ENCODE peak calls at places on chromosomes 7 and 10, in seven cellular contexts. E, M, W, X, U, H and C are unnamed samples.
A peak's percentile ranks its signal among the peaks of the same experiment; 100 is the strongest.

GRCh38 chr7:69728299-69728698 is 130.0 kb downstream of the AUTS2 start:
- DNase-seq in E (no peak), M (peak; percentile 38), W (peak; percentile 77), X (no peak), U (no peak), H (peak; percentile 15), C (no peak)

GRCh38 chr10:131159771-131160170 is 151.8 kb downstream of the TCERG1L start:
- DNase-seq in E (no peak), M (no peak), W (no peak), X (no peak), U (no peak), H (no peak), C (no peak)

GRCh38 chr10:71729023-71729649 is 9.6 kb upstream of the C10orf105 start:
- DNase-seq in E (no peak), M (no peak), W (no peak), X (no peak), U (no peak), H (no peak), C (no peak)

GRCh38 chr7:347644-348479 is 57.9 kb downstream of the FOXL3 start:
- DNase-seq in E (no peak), M (no peak), W (no peak), X (no peak), U (no peak), H (no peak), C (no peak)

GRCh38 chr7:14228341-14228740 is 238.9 kb upstream of the ETV1 start:
- DNase-seq in E (no peak), M (no peak), W (no peak), X (no peak), U (no peak), H (no peak), C (no peak)

GRCh38 chr10:14374745-14375445 is 44.2 kb upstream of the FRMD4A start:
- DNase-seq in E (no peak), M (no peak), W (peak; percentile 84), X (peak; percentile 54), U (no peak), H (no peak), C (no peak)

GRCh38 chr7:22601028-22601795 is 101.2 kb upstream of the STEAP1B start:
- DNase-seq in E (no peak), M (no peak), W (no peak), X (no peak), U (no peak), H (peak; percentile 62), C (no peak)

GRCh38 chr7:45687185-45687560 is 113.0 kb downstream of the ADCY1 start:
- DNase-seq in E (no peak), M (no peak), W (no peak), X (no peak), U (no peak), H (no peak), C (no peak)

GRCh38 chr7:99102809-99103690 is 40.9 kb downstream of the SMURF1 start:
- DNase-seq in E (no peak), M (no peak), W (peak; percentile 80), X (no peak), U (peak; percentile 69), H (peak; percentile 88), C (no peak)

GRCh38 chr10:22437620-22438588 is 92.6 kb downstream of the SPAG6 start:
- DNase-seq in E (no peak), M (no peak), W (peak; percentile 36), X (no peak), U (no peak), H (no peak), C (no peak)

GRCh38 chr7:21141476-21141875 is 286.4 kb upstream of the SP4 start:
- DNase-seq in E (no peak), M (no peak), W (no peak), X (no peak), U (no peak), H (no peak), C (no peak)

GRCh38 chr7:6375346-6376101 is 72.2 kb downstream of the DAGLB start:
- DNase-seq in E (no peak), M (no peak), W (peak; percentile 45), X (no peak), U (peak; percentile 22), H (peak; percentile 51), C (no peak)

GRCh38 chr10:12730809-12731519 is 270.5 kb downstream of the CCDC3 start:
- DNase-seq in E (no peak), M (no peak), W (no peak), X (no peak), U (no peak), H (no peak), C (peak; percentile 29)

GRCh38 chr7:12458520-12459131 is 55.0 kb upstream of the VWDE start:
- DNase-seq in E (no peak), M (no peak), W (peak; percentile 28), X (no peak), U (no peak), H (peak; percentile 62), C (peak; percentile 19)

GRCh38 chr10:78777466-78778256 is 291.1 kb upstream of the ZMIZ1 start:
- DNase-seq in E (no peak), M (no peak), W (peak; percentile 40), X (peak; percentile 76), U (no peak), H (no peak), C (no peak)

GRCh38 chr7:155665957-155666287 is 21.5 kb downstream of the RBM33 start:
- DNase-seq in E (no peak), M (peak; percentile 70), W (peak; percentile 89), X (peak; percentile 72), U (peak; percentile 49), H (peak; percentile 82), C (peak; percentile 51)

GRCh38 chr7:121985476-121985875 is 112.5 kb downstream of the PTPRZ1 start:
- DNase-seq in E (no peak), M (no peak), W (no peak), X (no peak), U (no peak), H (no peak), C (no peak)

GRCh38 chr10:6173203-6173602 is 29.5 kb upstream of the PFKFB3 start:
- DNase-seq in E (peak; percentile 39), M (no peak), W (no peak), X (no peak), U (no peak), H (no peak), C (no peak)

GRCh38 chr7:20444041-20444440 is 113.3 kb downstream of the ITGB8 start:
- DNase-seq in E (no peak), M (no peak), W (peak; percentile 86), X (peak; percentile 57), U (no peak), H (no peak), C (no peak)

GRCh38 chr10:21975378-21975990 is 28.0 kb downstream of the DNAJC1 start:
- DNase-seq in E (no peak), M (no peak), W (no peak), X (no peak), U (no peak), H (no peak), C (no peak)

GRCh38 chr10:91587710-91588638 is 44.9 kb downstream of the PPP1R3C start:
- DNase-seq in E (no peak), M (no peak), W (peak; percentile 90), X (no peak), U (no peak), H (peak; percentile 89), C (no peak)

GRCh38 chr10:122112625-122113160 is 123.7 kb downstream of the TACC2 start:
- DNase-seq in E (no peak), M (peak; percentile 57), W (peak; percentile 94), X (peak; percentile 85), U (peak; percentile 80), H (peak; percentile 93), C (peak; percentile 88)